ENCODE peak calls at places on chromosome 11, in five cellular contexts. One of them, this sample, is unnamed.

GRCh38 chr11:47171057-47171838 is 5.4 kb downstream of the ARFGAP2 start:
- DNase-seq in brain microvascular endothelial cell: no peak
- DNase-seq in cardiac muscle cell: no peak
- DNase-seq in hepatocyte: no peak
- DNase-seq in testis: no peak
- DNase-seq in this sample: no peak

GRCh38 chr11:17221968-17222367 is 14.2 kb upstream of the PIK3C2A start:
- DNase-seq in hepatocyte: no peak
- DNase-seq in brain microvascular endothelial cell: peak; percentile 32
- DNase-seq in testis: no peak
- DNase-seq in cardiac muscle cell: peak; percentile 46
- DNase-seq in this sample: no peak

GRCh38 chr11:10878408-10879214 is 20.8 kb upstream of the ZBED5 start:
- DNase-seq in testis: no peak
- DNase-seq in brain microvascular endothelial cell: peak; percentile 31
- DNase-seq in cardiac muscle cell: peak; percentile 84
- DNase-seq in hepatocyte: peak; percentile 76
- DNase-seq in this sample: no peak

GRCh38 chr11:11977206-11977938 is 31.1 kb downstream of the DKK3 start:
- DNase-seq in brain microvascular endothelial cell: peak; percentile 76
- DNase-seq in cardiac muscle cell: peak; percentile 93
- DNase-seq in testis: peak; percentile 78
- DNase-seq in hepatocyte: peak; percentile 64
- DNase-seq in this sample: peak; percentile 74

GRCh38 chr11:5489571-5490357 is 1.3 kb downstream of the OR52D1 start:
- DNase-seq in brain microvascular endothelial cell: no peak
- DNase-seq in hepatocyte: no peak
- DNase-seq in testis: no peak
- DNase-seq in cardiac muscle cell: no peak
- DNase-seq in this sample: no peak

GRCh38 chr11:66708026-66708579 is 20.9 kb downstream of the SPTBN2 start:
- DNase-seq in hepatocyte: no peak
- DNase-seq in cardiac muscle cell: no peak
- DNase-seq in brain microvascular endothelial cell: no peak
- DNase-seq in testis: no peak
- DNase-seq in this sample: no peak

GRCh38 chr11:116168459-116168787 is 604.4 kb downstream of the BUD13 start:
- DNase-seq in hepatocyte: no peak
- DNase-seq in testis: no peak
- DNase-seq in brain microvascular endothelial cell: no peak
- DNase-seq in cardiac muscle cell: no peak
- DNase-seq in this sample: no peak

GRCh38 chr11:67468509-67468834 is 579 bp downstream of the TMEM134 start:
- DNase-seq in hepatocyte: no peak
- DNase-seq in cardiac muscle cell: no peak
- DNase-seq in brain microvascular endothelial cell: no peak
- DNase-seq in testis: no peak
- DNase-seq in this sample: no peak

GRCh38 chr11:13076961-13077360 is 67.8 kb downstream of the RASSF10 start:
- DNase-seq in brain microvascular endothelial cell: no peak
- DNase-seq in hepatocyte: no peak
- DNase-seq in testis: no peak
- DNase-seq in cardiac muscle cell: no peak
- DNase-seq in this sample: no peak

GRCh38 chr11:32478277-32478731 is 43.0 kb upstream of the WT1 start:
- DNase-seq in hepatocyte: peak; percentile 52
- DNase-seq in cardiac muscle cell: peak; percentile 95
- DNase-seq in brain microvascular endothelial cell: no peak
- DNase-seq in testis: peak; percentile 90
- DNase-seq in this sample: peak; percentile 33

GRCh38 chr11:29214833-29215232 is 802.0 kb downstream of the KCNA4 start:
- DNase-seq in testis: no peak
- DNase-seq in brain microvascular endothelial cell: no peak
- DNase-seq in cardiac muscle cell: peak; percentile 11
- DNase-seq in hepatocyte: no peak
- DNase-seq in this sample: no peak

GRCh38 chr11:110251837-110252236 is 44.6 kb downstream of the RDX start:
- DNase-seq in hepatocyte: no peak
- DNase-seq in brain microvascular endothelial cell: peak; percentile 62
- DNase-seq in cardiac muscle cell: peak; percentile 54
- DNase-seq in testis: no peak
- DNase-seq in this sample: peak; percentile 49
- H3K36me3 ChIP-seq in hepatocyte: no peaks in the 10 kb centered on the region
- H3K36me3 ChIP-seq in brain microvascular endothelial cell: no peaks in the 10 kb centered on the region
- H3K36me3 ChIP-seq in cardiac muscle cell: peaks cover 62% of the 10 kb centered on the region
- H3K36me3 ChIP-seq in testis: no peaks in the 10 kb centered on the region
- H3K36me3 ChIP-seq in this sample: peaks cover 16% of the 10 kb centered on the region

GRCh38 chr11:65617990-65618751 is 2.6 kb downstream of the PCNX3 start:
- DNase-seq in cardiac muscle cell: no peak
- DNase-seq in brain microvascular endothelial cell: no peak
- DNase-seq in hepatocyte: no peak
- DNase-seq in testis: no peak
- DNase-seq in this sample: no peak
- H3K36me3 ChIP-seq in cardiac muscle cell: peaks cover 11% of the 10 kb centered on the region
- H3K36me3 ChIP-seq in brain microvascular endothelial cell: peaks cover 50% of the 10 kb centered on the region
- H3K36me3 ChIP-seq in hepatocyte: no peaks in the 10 kb centered on the region
- H3K36me3 ChIP-seq in testis: no peaks in the 10 kb centered on the region
- H3K36me3 ChIP-seq in this sample: peaks cover 62% of the 10 kb centered on the region

DNA sequence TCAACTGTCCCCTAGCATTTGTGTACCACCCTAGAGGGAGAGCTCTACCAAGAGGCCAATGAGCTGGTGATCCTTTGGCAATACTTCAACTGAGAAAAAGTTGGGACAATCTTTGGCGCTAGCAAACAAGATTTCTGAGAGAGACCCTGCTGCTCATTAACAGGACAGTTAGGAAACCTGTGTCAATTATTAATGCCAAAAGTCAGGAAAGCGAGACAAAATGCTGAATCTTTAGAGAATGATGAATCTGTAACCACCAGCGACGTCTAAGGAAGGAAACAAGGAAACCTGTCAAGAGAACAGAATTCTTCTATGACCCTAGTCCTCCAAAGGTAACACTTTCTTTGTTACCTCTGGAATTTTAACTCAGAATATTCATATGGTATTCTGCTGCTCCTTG is 19.9 kb downstream of the LARGE2 start:
- DNase-seq in testis: no peak
- DNase-seq in cardiac muscle cell: no peak
- DNase-seq in hepatocyte: no peak
- DNase-seq in brain microvascular endothelial cell: no peak
- DNase-seq in this sample: no peak
- H3K36me3 ChIP-seq in testis: no peaks in the 10 kb centered on the region
- H3K36me3 ChIP-seq in cardiac muscle cell: peaks cover 33% of the 10 kb centered on the region
- H3K36me3 ChIP-seq in hepatocyte: no peaks in the 10 kb centered on the region
- H3K36me3 ChIP-seq in brain microvascular endothelial cell: peaks cover 21% of the 10 kb centered on the region
- H3K36me3 ChIP-seq in this sample: peaks cover 65% of the 10 kb centered on the region

DNA sequence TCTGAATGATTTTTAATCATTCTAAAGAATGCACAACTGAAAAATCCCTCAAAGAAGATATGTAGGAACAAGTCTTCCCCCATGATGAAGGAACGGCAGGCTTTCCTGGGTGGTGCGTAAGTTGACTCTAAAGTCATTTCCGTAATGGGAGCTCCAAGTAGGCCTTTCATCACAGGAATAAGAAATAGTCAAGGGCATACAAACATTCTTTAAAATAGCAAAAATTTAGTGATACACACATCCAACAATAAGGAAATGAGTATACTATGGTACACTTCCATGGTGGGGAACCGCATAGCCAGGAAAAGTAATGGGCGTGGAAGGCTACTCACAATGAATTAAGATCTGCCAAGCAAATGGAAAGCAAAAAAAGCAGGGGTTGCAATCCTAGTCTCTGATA is 10.7 kb downstream of the CD59 start:
- DNase-seq in hepatocyte: no peak
- DNase-seq in testis: no peak
- DNase-seq in cardiac muscle cell: no peak
- DNase-seq in brain microvascular endothelial cell: no peak
- DNase-seq in this sample: no peak
- H3K36me3 ChIP-seq in hepatocyte: no peaks in the 10 kb centered on the region
- H3K36me3 ChIP-seq in testis: no peaks in the 10 kb centered on the region
- H3K36me3 ChIP-seq in cardiac muscle cell: peaks cover 5% of the 10 kb centered on the region
- H3K36me3 ChIP-seq in brain microvascular endothelial cell: peaks cover 25% of the 10 kb centered on the region
- H3K36me3 ChIP-seq in this sample: peaks cover 29% of the 10 kb centered on the region

DNA sequence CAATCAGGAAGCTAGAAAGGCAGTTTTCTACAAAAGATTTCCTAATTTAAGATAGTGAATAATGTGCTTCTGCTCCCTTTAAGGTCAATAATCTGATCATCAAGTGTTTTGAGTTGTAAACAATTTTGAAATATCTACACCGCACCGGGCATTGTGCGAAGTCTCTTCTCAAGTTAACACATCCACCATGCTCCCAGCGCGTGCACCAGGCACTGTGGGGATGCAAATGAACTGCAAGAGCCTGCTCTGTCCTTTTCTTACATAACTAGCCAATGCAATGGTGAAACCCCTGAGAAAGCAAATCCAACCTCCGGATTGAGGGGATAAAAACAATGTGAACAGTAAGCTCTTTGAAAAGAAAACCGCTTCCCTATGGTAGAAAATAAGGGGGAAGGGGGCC is 274.8 kb upstream of the MPPED2 start:
- DNase-seq in cardiac muscle cell: no peak
- DNase-seq in hepatocyte: no peak
- DNase-seq in brain microvascular endothelial cell: no peak
- DNase-seq in testis: no peak
- DNase-seq in this sample: no peak
- H3K36me3 ChIP-seq in cardiac muscle cell: no peaks in the 10 kb centered on the region
- H3K36me3 ChIP-seq in hepatocyte: no peaks in the 10 kb centered on the region
- H3K36me3 ChIP-seq in brain microvascular endothelial cell: no peaks in the 10 kb centered on the region
- H3K36me3 ChIP-seq in testis: no peaks in the 10 kb centered on the region
- H3K36me3 ChIP-seq in this sample: no peaks in the 10 kb centered on the region

GRCh38 chr11:61781585-61781984 is 10.8 kb downstream of the TMEM258 start:
- DNase-seq in cardiac muscle cell: no peak
- DNase-seq in brain microvascular endothelial cell: no peak
- DNase-seq in hepatocyte: no peak
- DNase-seq in testis: no peak
- DNase-seq in this sample: no peak

GRCh38 chr11:61785837-61786402 is 6.5 kb downstream of the TMEM258 start:
- DNase-seq in brain microvascular endothelial cell: no peak
- DNase-seq in testis: no peak
- DNase-seq in cardiac muscle cell: no peak
- DNase-seq in hepatocyte: no peak
- DNase-seq in this sample: no peak

GRCh38 chr11:61784506-61784805 is 7.9 kb downstream of the TMEM258 start:
- DNase-seq in brain microvascular endothelial cell: no peak
- DNase-seq in testis: no peak
- DNase-seq in hepatocyte: no peak
- DNase-seq in cardiac muscle cell: no peak
- DNase-seq in this sample: no peak

GRCh38 chr11:61782841-61783240 is 9.6 kb downstream of the TMEM258 start:
- DNase-seq in brain microvascular endothelial cell: no peak
- DNase-seq in hepatocyte: no peak
- DNase-seq in cardiac muscle cell: no peak
- DNase-seq in testis: no peak
- DNase-seq in this sample: no peak

GRCh38 chr11:61783717-61784505 is 8.5 kb downstream of the TMEM258 start:
- DNase-seq in cardiac muscle cell: peak; percentile 63
- DNase-seq in brain microvascular endothelial cell: peak; percentile 70
- DNase-seq in hepatocyte: no peak
- DNase-seq in testis: no peak
- DNase-seq in this sample: no peak
- H3K36me3 ChIP-seq in cardiac muscle cell: peaks cover 20% of the 10 kb centered on the region
- H3K36me3 ChIP-seq in brain microvascular endothelial cell: peaks cover 81% of the 10 kb centered on the region
- H3K36me3 ChIP-seq in hepatocyte: no peaks in the 10 kb centered on the region
- H3K36me3 ChIP-seq in testis: no peaks in the 10 kb centered on the region
- H3K36me3 ChIP-seq in this sample: peaks cover 55% of the 10 kb centered on the region

GRCh38 chr11:77213029-77213579 is 85.1 kb downstream of the MYO7A start:
- DNase-seq in testis: no peak
- DNase-seq in cardiac muscle cell: no peak
- DNase-seq in hepatocyte: no peak
- DNase-seq in brain microvascular endothelial cell: no peak
- DNase-seq in this sample: no peak

GRCh38 chr11:77213589-77214428 is 85.8 kb downstream of the MYO7A start:
- DNase-seq in brain microvascular endothelial cell: no peak
- DNase-seq in hepatocyte: no peak
- DNase-seq in testis: no peak
- DNase-seq in cardiac muscle cell: no peak
- DNase-seq in this sample: no peak

GRCh38 chr11:77215106-77215505 is 86.4 kb downstream of the GDPD4 start:
- DNase-seq in testis: no peak
- DNase-seq in cardiac muscle cell: no peak
- DNase-seq in hepatocyte: no peak
- DNase-seq in brain microvascular endothelial cell: no peak
- DNase-seq in this sample: no peak

GRCh38 chr11:77212314-77213007 is 84.4 kb downstream of the MYO7A start:
- DNase-seq in brain microvascular endothelial cell: no peak
- DNase-seq in cardiac muscle cell: no peak
- DNase-seq in hepatocyte: no peak
- DNase-seq in testis: no peak
- DNase-seq in this sample: no peak

GRCh38 chr11:77214557-77214956 is 86.5 kb downstream of the MYO7A start:
- DNase-seq in cardiac muscle cell: no peak
- DNase-seq in testis: no peak
- DNase-seq in hepatocyte: no peak
- DNase-seq in brain microvascular endothelial cell: no peak
- DNase-seq in this sample: no peak
- H3K36me3 ChIP-seq in cardiac muscle cell: no peaks in the 10 kb centered on the region
- H3K36me3 ChIP-seq in testis: no peaks in the 10 kb centered on the region
- H3K36me3 ChIP-seq in hepatocyte: no peaks in the 10 kb centered on the region
- H3K36me3 ChIP-seq in brain microvascular endothelial cell: no peaks in the 10 kb centered on the region
- H3K36me3 ChIP-seq in this sample: no peaks in the 10 kb centered on the region

GRCh38 chr11:91691872-91692271 is 532.7 kb upstream of the FAT3 start:
- DNase-seq in hepatocyte: no peak
- DNase-seq in testis: no peak
- DNase-seq in brain microvascular endothelial cell: no peak
- DNase-seq in cardiac muscle cell: no peak
- DNase-seq in this sample: no peak

GRCh38 chr11:91686700-91687099 is 537.9 kb upstream of the FAT3 start:
- DNase-seq in hepatocyte: no peak
- DNase-seq in brain microvascular endothelial cell: no peak
- DNase-seq in testis: no peak
- DNase-seq in cardiac muscle cell: no peak
- DNase-seq in this sample: no peak

GRCh38 chr11:91694331-91694730 is 530.3 kb upstream of the FAT3 start:
- DNase-seq in testis: no peak
- DNase-seq in cardiac muscle cell: no peak
- DNase-seq in hepatocyte: no peak
- DNase-seq in brain microvascular endothelial cell: no peak
- DNase-seq in this sample: no peak

DNA sequence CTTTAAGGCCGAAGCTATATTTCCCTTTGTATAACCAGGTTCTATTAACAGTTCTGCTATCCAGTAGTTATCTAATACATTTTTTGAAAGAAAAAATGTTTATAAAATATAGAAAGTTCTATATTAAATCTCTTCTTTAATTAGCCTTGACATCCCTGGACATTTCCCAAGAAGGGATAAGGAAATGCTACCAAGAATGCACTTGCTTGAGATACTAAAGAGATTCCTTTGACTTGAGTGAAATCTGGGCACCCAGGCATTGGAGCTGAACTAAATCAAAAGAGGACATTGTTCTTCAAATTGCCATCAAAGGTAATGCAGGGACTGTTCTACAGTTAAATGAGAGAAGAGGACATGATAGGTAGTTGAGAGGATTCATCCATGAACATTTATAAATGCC is 535.9 kb upstream of the FAT3 start:
- DNase-seq in testis: no peak
- DNase-seq in hepatocyte: no peak
- DNase-seq in cardiac muscle cell: no peak
- DNase-seq in brain microvascular endothelial cell: no peak
- DNase-seq in this sample: no peak
- H3K36me3 ChIP-seq in testis: no peaks in the 10 kb centered on the region
- H3K36me3 ChIP-seq in hepatocyte: no peaks in the 10 kb centered on the region
- H3K36me3 ChIP-seq in cardiac muscle cell: no peaks in the 10 kb centered on the region
- H3K36me3 ChIP-seq in brain microvascular endothelial cell: no peaks in the 10 kb centered on the region
- H3K36me3 ChIP-seq in this sample: no peaks in the 10 kb centered on the region

This sample was measured in stomach.